ENCODE peak calls at places on chromosomes 16 and 17, in five cellular contexts. A is A549, T is fibroblast of mammary gland, S is upper lobe of right lung, E is astrocyte of the spinal cord. X is an unnamed sample.

GRCh38 chr17:29449865-29450671 is 59.9 kb downstream of the TAOK1 start:
- DNase-seq in A (no peak), T (no peak), S (no peak), E (no peak), X (no peak)

GRCh38 chr17:73357318-73357717 is 45.5 kb upstream of the CDC42EP4 start:
- DNase-seq in A (no peak), T (no peak), S (no peak), E (no peak), X (no peak)

GRCh38 chr17:49604314-49604869 is 28.7 kb downstream of the NXPH3 start:
- DNase-seq in A (no peak), T (no peak), S (no peak), E (no peak), X (peak; percentile 39)

GRCh38 chr17:71519285-71519684 is 601.5 kb upstream of the SOX9 start:
- DNase-seq in A (no peak), T (no peak), S (no peak), E (no peak), X (no peak)

GRCh38 chr17:31581022-31581483 is 189.6 kb downstream of the RAB11FIP4 start:
- DNase-seq in A (no peak), T (peak; percentile 71), S (peak; percentile 88), E (peak; percentile 94), X (peak; percentile 85)

GRCh38 chr17:48505788-48506187 is 25.0 kb downstream of the HOXB1 start:
- DNase-seq in A (peak; percentile 89), T (peak; percentile 93), S (no peak), E (peak; percentile 84), X (peak; percentile 42)

GRCh38 chr16:23119570-23119969 is 29.7 kb downstream of the USP31 start:
- DNase-seq in A (no peak), T (peak; percentile 66), S (no peak), E (peak; percentile 37), X (no peak)

GRCh38 chr17:29855686-29856085 is 74.3 kb downstream of the SSH2 start:
- DNase-seq in A (no peak), T (peak; percentile 67), S (no peak), E (peak; percentile 41), X (no peak)

GRCh38 chr17:75724016-75725003 is 3.1 kb downstream of the ITGB4 start:
- DNase-seq in A (no peak), T (no peak), S (no peak), E (no peak), X (no peak)

GRCh38 chr17:57260325-57261083 is 4.2 kb downstream of the MSI2 start:
- DNase-seq in A (no peak), T (no peak), S (no peak), E (no peak), X (no peak)

GRCh38 chr17:36705651-36706436 is 104.5 kb downstream of the MRM1 start:
- DNase-seq in A (peak; percentile 72), T (peak; percentile 27), S (no peak), E (peak; percentile 11), X (no peak)

GRCh38 chr17:36482611-36483504 is 3.6 kb upstream of the ZNHIT3 start:
- DNase-seq in A (peak; percentile 87), T (peak; percentile 74), S (peak; percentile 92), E (peak; percentile 71), X (peak; percentile 39)

GRCh38 chr17:79812206-79812968 is 15.5 kb upstream of the CBX8 start:
- DNase-seq in A (no peak), T (no peak), S (no peak), E (no peak), X (no peak)

GRCh38 chr17:50360716-50361115 is 12.3 kb downstream of the MRPL27 start:
- DNase-seq in A (no peak), T (no peak), S (no peak), E (no peak), X (no peak)

GRCh38 chr17:74917430-74917829 is 5.6 kb downstream of the USH1G start:
- DNase-seq in A (no peak), T (no peak), S (no peak), E (no peak), X (no peak)

GRCh38 chr17:80029235-80029974 is 6.3 kb downstream of the TBC1D16 start:
- DNase-seq in A (no peak), T (peak; percentile 98), S (peak; percentile 85), E (peak; percentile 75), X (peak; percentile 82)

GRCh38 chr16:1659071-1659470 is 19.0 kb upstream of the JPT2 start:
- DNase-seq in A (no peak), T (no peak), S (no peak), E (no peak), X (no peak)

GRCh38 chr16:1655909-1656807 is 21.9 kb upstream of the JPT2 start:
- DNase-seq in A (no peak), T (no peak), S (no peak), E (no peak), X (no peak)

GRCh38 chr16:1655269-1655807 is 22.7 kb upstream of the JPT2 start:
- DNase-seq in A (no peak), T (no peak), S (no peak), E (no peak), X (no peak)

GRCh38 chr16:1657841-1658240 is 20.2 kb upstream of the JPT2 start:
- DNase-seq in A (no peak), T (no peak), S (no peak), E (no peak), X (no peak)

GRCh38 chr16:1656808-1657617 is 21.1 kb upstream of the JPT2 start:
- DNase-seq in A (no peak), T (no peak), S (no peak), E (no peak), X (no peak)
- TF ChIP-seq CTCF in A (no peak), T (no peak), S (no peak), E (no peak), X (no peak)

GRCh38 chr17:15457723-15458094 is 9.7 kb downstream of the CDRT4 start:
- DNase-seq in A (no peak), T (no peak), S (no peak), E (no peak), X (no peak)
- H3K4me3 ChIP-seq in A (no peak overlapping the region), T (no peak overlapping the region), S (no peak overlapping the region), E (no peak overlapping the region), X (no peak overlapping the region)

GRCh38 chr17:58330544-58330996 is 2.0 kb upstream of the TSPOAP1 start:
- DNase-seq in A (no peak), T (no peak), S (no peak), E (no peak), X (no peak)
- TF ChIP-seq CTCF in A (no peak), T (no peak), S (no peak), E (no peak), X (no peak)

GRCh38 chr17:77234695-77235094 is 93.9 kb downstream of the SEC14L1 start:
- DNase-seq in A (no peak), T (no peak), S (no peak), E (no peak), X (no peak)
- H3K4me3 ChIP-seq in A (no peak overlapping the region), T (no peak overlapping the region), S (no peak overlapping the region), E (no peak overlapping the region), X (no peak overlapping the region)

GRCh38 chr17:66449418-66449977 is 147.1 kb downstream of the PRKCA start:
- DNase-seq in A (no peak), T (no peak), S (no peak), E (no peak), X (no peak)

GRCh38 chr17:66448008-66448644 is 145.7 kb downstream of the PRKCA start:
- DNase-seq in A (no peak), T (no peak), S (no peak), E (no peak), X (no peak)

GRCh38 chr17:66450008-66450856 is 147.8 kb downstream of the PRKCA start:
- DNase-seq in A (no peak), T (no peak), S (no peak), E (no peak), X (no peak)

GRCh38 chr17:66450857-66451158 is 148.4 kb downstream of the PRKCA start:
- DNase-seq in A (no peak), T (no peak), S (no peak), E (no peak), X (no peak)

DNA sequence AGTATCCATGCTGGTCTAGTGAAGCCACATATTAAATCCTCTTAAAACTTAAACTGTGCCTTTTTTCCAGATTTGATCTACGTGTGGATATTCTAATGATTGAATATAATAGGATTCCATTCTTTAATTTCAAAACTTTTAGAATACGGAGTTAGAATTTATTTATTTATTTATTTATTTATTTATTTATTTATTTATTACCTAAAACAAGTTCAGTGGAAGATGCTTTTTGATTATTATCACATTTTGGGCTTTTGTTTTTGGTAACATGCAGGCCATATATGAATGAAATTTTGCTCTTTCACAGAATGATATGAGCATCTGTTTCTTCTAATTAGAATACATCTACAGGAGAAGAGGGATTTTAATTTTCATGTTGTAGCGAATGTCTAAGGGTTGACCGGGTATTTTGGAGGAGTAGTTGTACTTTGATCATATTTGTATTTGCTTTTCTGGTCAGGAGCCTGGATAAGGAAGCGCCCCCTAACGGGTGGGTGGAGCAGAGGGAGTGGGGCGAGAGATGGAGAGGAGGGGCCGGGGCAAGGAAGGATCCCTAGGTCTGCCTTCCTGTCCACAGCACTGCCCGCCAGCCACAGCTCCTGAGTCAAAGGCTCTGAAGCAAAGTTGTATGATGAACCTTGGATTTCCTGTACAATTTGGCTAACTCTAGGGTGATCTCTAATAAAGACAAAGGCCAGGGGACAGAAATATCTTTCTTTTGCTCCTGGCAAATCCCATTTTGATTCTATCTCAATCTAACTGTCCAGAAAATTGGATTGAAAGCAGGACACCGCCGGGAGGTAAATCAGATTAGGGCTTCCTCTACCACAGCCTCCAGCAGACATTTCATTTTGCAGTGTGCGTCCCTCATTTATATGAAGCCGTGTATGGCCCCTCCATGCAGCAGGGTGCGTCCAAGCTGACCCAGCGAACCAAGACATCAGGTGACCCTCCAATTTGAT is 149.1 kb downstream of the PRKCA start:
- DNase-seq in A (peak; percentile 62), T (no peak), S (no peak), E (no peak), X (no peak)
- TF ChIP-seq CTCF in A (peak; percentile 52), T (no peak), S (peak; percentile 7), E (peak; percentile 28), X (no peak)

GRCh38 chr17:45984368-45984767 is 14.7 kb upstream of the STH start:
- DNase-seq in A (no peak), T (no peak), S (no peak), E (no peak), X (no peak)

GRCh38 chr17:45987706-45988105 is 11.3 kb upstream of the STH start:
- DNase-seq in A (no peak), T (no peak), S (no peak), E (no peak), X (no peak)

GRCh38 chr17:45983614-45984310 is 15.3 kb upstream of the STH start:
- DNase-seq in A (no peak), T (no peak), S (no peak), E (no peak), X (no peak)

GRCh38 chr17:45986056-45986455 is 13.0 kb upstream of the STH start:
- DNase-seq in A (no peak), T (no peak), S (no peak), E (no peak), X (no peak)

GRCh38 chr17:45985447-45985846 is 13.6 kb upstream of the STH start:
- DNase-seq in A (no peak), T (no peak), S (no peak), E (no peak), X (no peak)
- H3K4me3 ChIP-seq in A (no peak overlapping the region), T (no peak overlapping the region), S (no peak overlapping the region), E (no peak overlapping the region), X (no peak overlapping the region)